ENCODE peak calls at places on chromosome 4, in four cellular contexts. One of them, this sample, is unnamed.

GRCh38 chr4:128228778-128229457 is 58.7 kb downstream of the PGRMC2 start:
- DNase-seq in K562: no peak
- DNase-seq in GM12878: no peak
- DNase-seq in HepG2: no peak
- DNase-seq in this sample: no peak

GRCh38 chr4:38385286-38386010 is 278.6 kb upstream of the KLF3 start:
- DNase-seq in HepG2: peak
- DNase-seq in K562: peak
- DNase-seq in GM12878: no peak
- DNase-seq in this sample: no peak

GRCh38 chr4:182339246-182339645 is 96.0 kb downstream of the TENM3 start:
- DNase-seq in HepG2: no peak
- DNase-seq in K562: no peak
- DNase-seq in GM12878: no peak
- DNase-seq in this sample: no peak

GRCh38 chr4:90486346-90486745 is 359.2 kb downstream of the CCSER1 start:
- DNase-seq in GM12878: no peak
- DNase-seq in K562: no peak
- DNase-seq in HepG2: no peak
- DNase-seq in this sample: no peak

GRCh38 chr4:37054670-37055069 is 189.9 kb upstream of the NWD2 start:
- DNase-seq in HepG2: no peak
- DNase-seq in GM12878: no peak
- DNase-seq in K562: no peak
- DNase-seq in this sample: no peak

GRCh38 chr4:87734936-87735335 is 64.4 kb upstream of the IBSP start:
- DNase-seq in GM12878: no peak
- DNase-seq in HepG2: no peak
- DNase-seq in K562: no peak
- DNase-seq in this sample: no peak

GRCh38 chr4:8581094-8581861 is 1.1 kb downstream of the GPR78 start:
- DNase-seq in HepG2: no peak
- DNase-seq in K562: no peak
- DNase-seq in GM12878: no peak
- DNase-seq in this sample: no peak

GRCh38 chr4:1031956-1032795 is 20.8 kb downstream of the FGFRL1 start:
- DNase-seq in K562: no peak
- DNase-seq in HepG2: no peak
- DNase-seq in GM12878: no peak
- DNase-seq in this sample: no peak

GRCh38 chr4:113574636-113575103 is 186.9 kb downstream of the CAMK2D start:
- DNase-seq in HepG2: no peak
- DNase-seq in GM12878: no peak
- DNase-seq in K562: no peak
- DNase-seq in this sample: no peak

DNA sequence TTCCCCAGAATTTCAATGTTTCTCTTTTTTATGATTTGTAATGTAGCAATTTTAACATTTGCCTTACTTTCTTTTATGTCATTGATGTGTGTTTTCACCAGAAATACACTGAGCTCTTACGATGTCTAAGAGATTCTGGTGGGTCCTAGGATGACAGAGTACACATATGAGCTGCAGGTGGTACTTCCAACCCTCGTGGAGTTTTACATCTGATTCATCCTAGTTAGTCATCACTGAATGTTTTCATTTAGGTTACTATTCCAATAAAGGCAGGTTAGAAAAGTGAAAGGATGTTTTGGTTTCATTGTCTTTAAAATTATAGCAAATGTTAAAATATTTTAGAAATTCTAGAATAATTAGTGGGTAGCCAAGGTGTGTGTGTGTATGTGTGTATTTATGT is 605.9 kb downstream of the ADGRL3 start:
- DNase-seq in K562: no peak
- DNase-seq in HepG2: no peak
- DNase-seq in GM12878: no peak
- DNase-seq in this sample: no peak
- TF ChIP-seq RAD21 in K562: no peak
- TF ChIP-seq RAD21 in HepG2: no peak
- TF ChIP-seq RAD21 in GM12878: no peak
- TF ChIP-seq RAD21 in this sample: no peak

DNA sequence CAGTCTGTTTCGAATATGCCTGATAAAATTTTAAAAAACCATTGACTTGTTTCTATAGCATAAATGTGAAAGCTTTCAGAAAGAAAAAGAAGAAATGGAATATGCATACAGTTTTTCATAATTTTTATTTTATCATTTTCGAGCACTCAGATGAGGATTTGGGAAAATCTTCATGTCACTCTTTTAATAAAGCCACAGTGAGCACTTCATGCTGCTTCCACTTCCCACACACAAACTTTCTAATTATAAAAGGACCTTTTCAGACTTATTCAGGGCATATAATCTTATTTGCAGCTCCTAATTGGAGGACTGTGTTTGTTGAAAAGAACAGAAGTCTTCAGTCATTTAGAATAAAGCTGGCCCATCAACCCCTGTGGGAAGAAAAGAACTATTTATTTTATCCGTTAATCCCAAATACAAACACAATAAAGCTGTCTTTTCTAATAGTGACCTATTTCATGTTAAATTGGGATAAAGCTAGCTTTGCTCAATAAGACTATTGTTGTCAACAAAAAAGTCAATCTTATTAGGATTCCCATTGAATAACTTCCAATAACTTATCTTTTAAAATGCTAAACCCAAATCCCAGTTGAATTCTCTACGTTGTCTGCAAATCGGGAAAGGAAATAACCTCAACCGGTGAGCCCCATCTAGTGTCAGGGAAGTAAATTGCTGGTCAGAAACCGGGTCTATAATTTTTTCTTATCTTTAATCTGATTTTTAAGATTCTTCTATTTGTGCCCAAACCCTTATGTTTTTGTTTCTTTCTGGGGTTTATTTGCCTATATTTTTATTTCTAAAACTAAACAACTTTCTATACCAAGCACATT is 211.5 kb downstream of the PDGFRA start:
- DNase-seq in K562: peak
- DNase-seq in GM12878: no peak
- DNase-seq in HepG2: no peak
- DNase-seq in this sample: peak
- TF ChIP-seq CTCF in K562: peak
- TF ChIP-seq CTCF in GM12878: peak
- TF ChIP-seq CTCF in HepG2: peak
- TF ChIP-seq CTCF in this sample: peak

GRCh38 chr4:173009129-173009823 is 159.3 kb upstream of the GALNT7 start:
- DNase-seq in GM12878: no peak
- DNase-seq in HepG2: no peak
- DNase-seq in K562: no peak
- DNase-seq in this sample: no peak
- TF ChIP-seq ATF3 in GM12878: no peak
- TF ChIP-seq ATF3 in HepG2: no peak
- TF ChIP-seq ATF3 in K562: peak
- TF ChIP-seq ATF3 in this sample: no peak

GRCh38 chr4:156974264-156974663 is 2.7 kb upstream of the PDGFC start:
- DNase-seq in GM12878: no peak
- DNase-seq in K562: no peak
- DNase-seq in HepG2: no peak
- DNase-seq in this sample: no peak
- TF ChIP-seq RAD21 in GM12878: no peak
- TF ChIP-seq RAD21 in K562: no peak
- TF ChIP-seq RAD21 in HepG2: no peak
- TF ChIP-seq RAD21 in this sample: no peak

GRCh38 chr4:108512615-108513505 is 107.5 kb upstream of the RPL34 start:
- DNase-seq in GM12878: no peak
- DNase-seq in HepG2: peak
- DNase-seq in K562: peak
- DNase-seq in this sample: no peak
- TF ChIP-seq CTCF in GM12878: peak
- TF ChIP-seq CTCF in HepG2: peak
- TF ChIP-seq CTCF in K562: peak
- TF ChIP-seq CTCF in this sample: peak

GRCh38 chr4:121139533-121140222 is 24.4 kb downstream of the TNIP3 start:
- DNase-seq in HepG2: no peak
- DNase-seq in K562: no peak
- DNase-seq in GM12878: peak
- DNase-seq in this sample: no peak
- TF ChIP-seq ATF3 in HepG2: no peak
- TF ChIP-seq ATF3 in K562: no peak
- TF ChIP-seq ATF3 in GM12878: no peak
- TF ChIP-seq ATF3 in this sample: no peak

DNA sequence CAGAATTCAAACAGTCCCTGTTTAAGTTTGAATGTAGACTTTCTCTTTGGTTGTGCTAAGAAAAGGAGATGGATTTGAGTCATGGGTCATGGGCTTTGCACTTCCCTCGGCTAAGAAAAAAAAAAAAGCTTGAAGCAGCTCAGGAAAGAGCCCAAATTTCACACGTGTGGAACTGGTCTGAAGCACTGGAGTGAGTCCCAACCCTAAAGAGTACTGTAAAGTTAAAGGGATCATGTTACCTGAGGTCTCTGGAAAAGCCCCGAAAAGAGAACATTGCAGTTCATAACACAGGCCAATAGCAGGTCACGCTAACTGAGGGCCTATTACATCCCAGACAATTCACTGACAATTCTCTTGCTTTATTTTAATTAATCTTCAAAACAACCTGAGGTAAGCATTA is 89.5 kb downstream of the MAD2L1 start:
- DNase-seq in HepG2: no peak
- DNase-seq in K562: no peak
- DNase-seq in GM12878: no peak
- DNase-seq in this sample: no peak
- TF ChIP-seq RAD21 in HepG2: no peak
- TF ChIP-seq RAD21 in K562: no peak
- TF ChIP-seq RAD21 in GM12878: no peak
- TF ChIP-seq RAD21 in this sample: no peak

GRCh38 chr4:176676901-176677300 is 115.8 kb downstream of the VEGFC start:
- DNase-seq in K562: no peak
- DNase-seq in HepG2: no peak
- DNase-seq in GM12878: no peak
- DNase-seq in this sample: no peak

GRCh38 chr4:176668324-176668723 is 124.4 kb downstream of the VEGFC start:
- DNase-seq in K562: no peak
- DNase-seq in HepG2: no peak
- DNase-seq in GM12878: no peak
- DNase-seq in this sample: no peak

GRCh38 chr4:176671532-176671931 is 121.2 kb downstream of the VEGFC start:
- DNase-seq in GM12878: no peak
- DNase-seq in HepG2: no peak
- DNase-seq in K562: no peak
- DNase-seq in this sample: no peak
- TF ChIP-seq CTCF in GM12878: no peak
- TF ChIP-seq CTCF in HepG2: no peak
- TF ChIP-seq CTCF in K562: no peak
- TF ChIP-seq CTCF in this sample: no peak

GRCh38 chr4:2848449-2848848 is 4.8 kb downstream of the ADD1 start:
- DNase-seq in GM12878: no peak
- DNase-seq in K562: no peak
- DNase-seq in HepG2: peak
- DNase-seq in this sample: no peak

GRCh38 chr4:2847297-2847871 is 3.7 kb downstream of the ADD1 start:
- DNase-seq in HepG2: no peak
- DNase-seq in K562: no peak
- DNase-seq in GM12878: no peak
- DNase-seq in this sample: no peak

GRCh38 chr4:2852481-2852881 is 8.8 kb downstream of the ADD1 start:
- DNase-seq in K562: no peak
- DNase-seq in GM12878: peak
- DNase-seq in HepG2: no peak
- DNase-seq in this sample: no peak

GRCh38 chr4:2849267-2850140 is 5.9 kb downstream of the ADD1 start:
- DNase-seq in GM12878: no peak
- DNase-seq in K562: no peak
- DNase-seq in HepG2: no peak
- DNase-seq in this sample: no peak

DNA sequence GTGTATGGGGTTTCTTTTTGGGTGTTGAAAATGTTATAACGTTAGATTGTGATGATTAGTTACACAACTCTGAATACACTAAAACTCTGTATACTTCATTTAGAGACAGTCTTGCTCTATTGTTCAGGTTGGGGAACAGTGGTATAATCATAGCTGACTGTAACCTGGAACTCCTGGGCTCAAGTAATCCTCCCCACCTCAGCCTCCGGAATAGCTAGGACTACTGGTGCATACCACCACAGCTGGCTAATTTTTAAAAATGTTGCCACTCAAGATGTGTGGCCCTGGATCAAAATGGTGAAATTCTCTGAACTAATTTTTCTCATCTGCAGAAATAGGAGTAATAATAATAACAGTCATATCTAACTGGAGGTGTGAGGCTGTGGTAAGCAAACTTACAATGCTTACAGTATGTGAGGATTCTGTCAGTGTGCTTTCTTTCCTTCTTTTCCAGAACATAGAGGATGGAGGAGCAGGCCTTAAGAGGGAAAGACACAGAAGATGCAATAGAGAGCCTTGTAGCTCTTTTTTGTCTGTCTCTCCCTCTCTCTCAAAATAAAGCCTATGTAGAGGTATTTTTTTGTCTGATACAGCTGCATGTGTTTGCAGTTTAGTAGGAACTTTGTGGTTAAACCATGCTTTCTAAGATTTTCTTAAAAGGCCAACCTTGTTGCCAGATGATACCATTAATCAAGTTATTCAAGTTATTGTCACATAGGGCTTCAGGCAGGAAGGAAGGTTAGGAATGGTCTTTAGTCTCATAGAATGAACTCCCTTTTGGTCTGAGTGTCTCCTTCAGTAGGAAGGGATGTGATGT is 7.5 kb downstream of the ADD1 start:
- DNase-seq in HepG2: no peak
- DNase-seq in GM12878: no peak
- DNase-seq in K562: no peak
- DNase-seq in this sample: no peak
- TF ChIP-seq ATF3 in HepG2: no peak
- TF ChIP-seq ATF3 in GM12878: no peak
- TF ChIP-seq ATF3 in K562: no peak
- TF ChIP-seq ATF3 in this sample: no peak

DNA sequence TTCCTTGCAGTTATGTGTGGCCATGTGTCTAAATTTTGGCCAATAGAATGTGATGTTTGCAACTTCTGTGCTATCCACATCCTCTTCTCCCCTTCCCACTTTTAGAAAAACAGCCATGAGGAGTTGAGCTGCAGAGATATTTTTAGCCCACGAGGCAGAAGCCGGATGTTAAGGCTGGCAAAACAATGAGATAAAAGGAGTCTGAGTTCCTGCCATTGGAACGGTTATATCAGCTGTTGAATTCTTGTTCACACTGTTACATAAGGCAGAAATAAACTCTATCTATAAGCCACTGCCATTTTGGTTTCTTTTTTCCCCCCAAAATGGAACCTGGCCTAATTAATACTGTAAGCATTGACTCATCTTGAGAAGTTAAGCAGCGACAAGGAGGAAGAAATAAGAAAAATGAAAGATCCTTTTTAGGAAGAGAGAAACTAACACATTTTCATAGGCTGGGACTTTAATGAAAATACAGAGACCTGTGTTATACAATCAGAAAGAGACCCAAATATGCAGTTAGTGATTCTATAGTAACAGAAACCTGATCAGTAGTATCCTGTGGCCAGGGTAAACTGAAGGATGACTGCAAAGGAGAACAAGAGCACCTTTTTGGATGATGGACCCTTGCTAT is 200.5 kb downstream of the INPP4B start:
- DNase-seq in K562: no peak
- DNase-seq in GM12878: no peak
- DNase-seq in HepG2: no peak
- DNase-seq in this sample: no peak
- TF ChIP-seq RAD21 in K562: no peak
- TF ChIP-seq RAD21 in GM12878: no peak
- TF ChIP-seq RAD21 in HepG2: no peak
- TF ChIP-seq RAD21 in this sample: no peak